ENCODE peak calls at places on chromosomes 7 and 10, in six cellular contexts. F is foreskin fibroblast, I is adipocyte, O is astrocyte of the cerebellum, R is left ventricle myocardium inferior, M is mesendoderm. L is an unnamed sample.

GRCh38 chr10:90871279-90871760 is 454 bp upstream of the RPP30 start:
- DNase-seq in F (peak), I (peak), O (peak), R (no peak), M (peak), L (peak)

GRCh38 chr10:128417776-128418175 is 291.6 kb upstream of the MKI67 start:
- DNase-seq in F (no peak), I (no peak), O (no peak), R (no peak), M (no peak), L (no peak)

GRCh38 chr10:124347956-124348355 is 70.8 kb downstream of the OAT start:
- DNase-seq in F (no peak), I (no peak), O (no peak), R (no peak), M (peak), L (no peak)

GRCh38 chr7:5773661-5774086 is 7.8 kb downstream of the RNF216 start:
- DNase-seq in F (peak), I (peak), O (peak), R (no peak), M (peak), L (peak)

GRCh38 chr10:125684583-125684982 is 1.6 kb upstream of the TEX36 start:
- DNase-seq in F (no peak), I (no peak), O (no peak), R (no peak), M (no peak), L (no peak)

GRCh38 chr7:1768835-1769234 is 98.8 kb downstream of the ELFN1 start:
- DNase-seq in F (no peak), I (no peak), O (no peak), R (no peak), M (peak), L (no peak)

GRCh38 chr7:103660455-103661371 is 214.7 kb upstream of the SLC26A5 start:
- DNase-seq in F (peak), I (no peak), O (peak), R (no peak), M (peak), L (peak)

GRCh38 chr7:30091431-30092386 is 43.1 kb upstream of the MTURN start:
- DNase-seq in F (peak), I (peak), O (peak), R (no peak), M (no peak), L (peak)

GRCh38 chr7:25894002-25894901 is 257.7 kb upstream of the NFE2L3 start:
- DNase-seq in F (no peak), I (no peak), O (no peak), R (no peak), M (peak), L (no peak)

GRCh38 chr7:18019562-18019961 is 8.1 kb downstream of the PRPS1L1 start:
- DNase-seq in F (peak), I (peak), O (no peak), R (no peak), M (peak), L (no peak)

GRCh38 chr10:49572594-49573114 is 33.7 kb upstream of the ERCC6 start:
- DNase-seq in F (no peak), I (no peak), O (no peak), R (no peak), M (no peak), L (no peak)

GRCh38 chr10:16491933-16492332 is 29.7 kb downstream of the C1QL3 start:
- DNase-seq in F (no peak), I (no peak), O (no peak), R (no peak), M (peak), L (no peak)

GRCh38 chr7:99143853-99144672 is at the start of gene SMURF1:
- DNase-seq in F (peak), I (peak), O (no peak), R (peak), M (peak), L (no peak)

GRCh38 chr7:139108256-139109187 is 998 bp downstream of the ZC3HAV1 start:
- DNase-seq in F (peak), I (peak), O (no peak), R (peak), M (peak), L (no peak)

GRCh38 chr10:92125169-92125543 is 165.7 kb downstream of the CPEB3 start:
- DNase-seq in F (no peak), I (no peak), O (no peak), R (no peak), M (no peak), L (no peak)
- H3K4me3 ChIP-seq in F (no peak), I (no peak), O (no peak), R (peak), M (no peak), L (no peak)

GRCh38 chr7:80145780-80146422 is 11.3 kb downstream of the GNAI1 start:
- DNase-seq in F (peak), I (peak), O (peak), R (no peak), M (peak), L (peak)
- H3K4me3 ChIP-seq in F (peak), I (peak), O (no peak), R (peak), M (no peak), L (no peak)

GRCh38 chr7:38369816-38370493 is 96.5 kb upstream of the TARP start:
- DNase-seq in F (peak), I (peak), O (peak), R (peak), M (peak), L (peak)

GRCh38 chr7:38373155-38373554 is 99.7 kb upstream of the TARP start:
- DNase-seq in F (no peak), I (no peak), O (no peak), R (no peak), M (no peak), L (no peak)

GRCh38 chr7:38368191-38368605 is 94.8 kb upstream of the TARP start:
- DNase-seq in F (peak), I (peak), O (no peak), R (peak), M (peak), L (no peak)

DNA sequence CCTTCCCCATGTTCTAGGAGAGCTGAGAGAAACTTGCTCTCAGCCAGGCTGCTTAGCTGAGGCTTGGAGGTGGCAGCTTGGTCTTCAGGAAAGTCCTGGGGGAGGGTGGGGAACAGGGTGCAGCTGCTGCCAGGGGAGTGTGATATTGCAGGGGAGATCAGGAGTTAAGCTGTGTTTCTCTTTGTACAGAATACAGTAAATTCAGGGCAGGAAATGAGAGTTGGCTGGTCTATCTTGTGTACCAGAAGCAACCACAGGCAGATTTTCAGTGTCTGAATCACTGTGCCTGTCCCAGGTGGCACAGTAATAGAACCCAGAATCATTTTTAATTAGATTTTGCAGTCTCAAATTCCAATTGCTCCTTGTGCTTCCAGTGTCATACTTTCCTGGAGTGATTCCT is 93.9 kb upstream of the TARP start:
- DNase-seq in F (no peak), I (no peak), O (no peak), R (no peak), M (no peak), L (no peak)
- H3K4me3 ChIP-seq in F (no peak), I (no peak), O (no peak), R (no peak), M (no peak), L (no peak)

DNA sequence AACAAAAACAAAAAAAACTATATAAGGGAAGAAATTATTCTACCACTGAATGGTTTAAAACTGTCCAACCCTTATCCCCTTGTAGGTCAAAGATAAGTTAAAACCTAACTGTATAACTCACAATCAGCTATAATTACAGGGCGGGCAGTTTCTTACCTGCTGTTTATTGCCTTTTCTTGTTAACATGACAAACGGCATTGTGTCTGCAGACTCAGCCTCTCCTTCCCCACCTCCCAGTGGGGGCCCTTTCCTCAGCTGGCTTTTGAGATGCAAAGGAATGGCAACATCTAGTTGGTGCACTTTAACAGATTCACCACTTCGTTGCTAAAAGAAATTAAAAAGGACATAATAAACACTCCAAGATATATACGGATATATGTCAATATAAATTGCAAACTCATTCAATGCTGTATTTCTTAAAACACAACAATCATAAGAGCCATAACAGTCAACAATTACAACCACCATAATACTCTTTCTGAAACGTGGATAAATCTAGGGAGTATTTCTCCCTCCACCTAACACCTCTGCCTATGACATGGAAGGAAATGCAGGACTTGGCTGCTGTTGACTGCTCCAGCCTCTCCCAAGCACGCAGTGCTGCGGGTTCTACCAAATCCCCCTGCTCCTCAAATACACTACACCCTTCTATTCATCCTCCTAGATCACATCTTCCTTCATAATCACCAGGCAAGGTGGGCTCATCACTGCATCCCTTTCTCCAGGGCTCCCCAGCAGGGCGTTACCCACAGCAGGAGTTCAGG is 106.0 kb downstream of the UPF2 start:
- DNase-seq in F (no peak), I (no peak), O (no peak), R (no peak), M (peak), L (no peak)
- H3K4me3 ChIP-seq in F (no peak), I (no peak), O (no peak), R (no peak), M (no peak), L (no peak)

GRCh38 chr7:12684186-12684585 is 3.2 kb upstream of the ARL4A start:
- DNase-seq in F (no peak), I (peak), O (no peak), R (no peak), M (no peak), L (no peak)
- H3K4me3 ChIP-seq in F (no peak), I (no peak), O (no peak), R (no peak), M (no peak), L (no peak)

GRCh38 chr10:86411852-86412550 is 45.4 kb upstream of the GRID1 start:
- DNase-seq in F (no peak), I (no peak), O (no peak), R (no peak), M (no peak), L (no peak)

GRCh38 chr10:86415099-86415498 is 48.5 kb upstream of the GRID1 start:
- DNase-seq in F (no peak), I (no peak), O (no peak), R (no peak), M (no peak), L (no peak)

GRCh38 chr10:86415583-86415982 is 49.0 kb upstream of the GRID1 start:
- DNase-seq in F (no peak), I (no peak), O (no peak), R (no peak), M (no peak), L (no peak)

GRCh38 chr10:86411281-86411841 is 44.8 kb upstream of the GRID1 start:
- DNase-seq in F (peak), I (peak), O (no peak), R (no peak), M (no peak), L (peak)

GRCh38 chr10:86413046-86413728 is 46.6 kb upstream of the GRID1 start:
- DNase-seq in F (peak), I (peak), O (no peak), R (no peak), M (no peak), L (no peak)
- H3K4me3 ChIP-seq in F (no peak), I (no peak), O (no peak), R (no peak), M (no peak), L (no peak)

GRCh38 chr10:4354382-4354812 is 471.6 kb upstream of the AKR1E2 start:
- DNase-seq in F (no peak), I (no peak), O (no peak), R (no peak), M (no peak), L (no peak)
- H3K4me3 ChIP-seq in F (no peak), I (no peak), O (no peak), R (no peak), M (no peak), L (no peak)

GRCh38 chr10:126842836-126843235 is 62.4 kb upstream of the DOCK1 start:
- DNase-seq in F (no peak), I (no peak), O (no peak), R (no peak), M (peak), L (no peak)

GRCh38 chr10:126840736-126841135 is 64.5 kb upstream of the DOCK1 start:
- DNase-seq in F (no peak), I (no peak), O (no peak), R (no peak), M (no peak), L (no peak)

GRCh38 chr10:126841341-126841902 is 63.8 kb upstream of the DOCK1 start:
- DNase-seq in F (no peak), I (no peak), O (no peak), R (no peak), M (no peak), L (no peak)

GRCh38 chr10:126843299-126843934 is 61.8 kb upstream of the DOCK1 start:
- DNase-seq in F (no peak), I (no peak), O (no peak), R (no peak), M (no peak), L (no peak)

GRCh38 chr10:126842356-126842755 is 62.9 kb upstream of the DOCK1 start:
- DNase-seq in F (no peak), I (no peak), O (no peak), R (no peak), M (no peak), L (no peak)
- H3K4me3 ChIP-seq in F (no peak), I (no peak), O (no peak), R (no peak), M (no peak), L (no peak)

GRCh38 chr7:33039257-33039904 is 23.2 kb downstream of the NT5C3A start:
- DNase-seq in F (no peak), I (peak), O (no peak), R (no peak), M (no peak), L (no peak)

GRCh38 chr7:33040803-33041516 is 21.6 kb downstream of the NT5C3A start:
- DNase-seq in F (no peak), I (peak), O (no peak), R (no peak), M (no peak), L (no peak)

GRCh38 chr7:33043434-33043833 is 19.1 kb downstream of the NT5C3A start:
- DNase-seq in F (no peak), I (no peak), O (no peak), R (no peak), M (no peak), L (no peak)

GRCh38 chr7:33038639-33039038 is 23.9 kb downstream of the NT5C3A start:
- DNase-seq in F (no peak), I (no peak), O (no peak), R (no peak), M (no peak), L (no peak)

GRCh38 chr7:33039905-33040292 is 22.7 kb downstream of the NT5C3A start:
- DNase-seq in F (no peak), I (no peak), O (no peak), R (no peak), M (no peak), L (no peak)
- H3K4me3 ChIP-seq in F (peak), I (peak), O (peak), R (peak), M (no peak), L (peak)

DNA sequence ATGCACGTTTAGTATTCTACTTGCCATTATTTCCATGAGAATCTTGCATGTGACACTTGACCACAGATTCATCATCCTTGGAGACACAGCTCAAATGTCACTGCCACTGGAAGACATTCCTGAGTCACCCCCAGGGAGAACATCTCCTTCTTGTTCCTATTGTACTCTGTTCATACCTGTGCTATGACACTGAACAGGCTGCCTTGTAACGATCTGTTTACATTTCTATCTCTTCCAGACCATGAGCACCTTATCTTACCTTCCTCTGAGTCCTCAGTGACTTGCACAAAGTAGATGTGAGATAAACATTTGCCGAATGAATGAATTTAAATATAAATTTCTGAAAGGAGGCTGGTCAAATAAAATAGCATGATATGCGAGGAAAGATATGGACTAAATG is 331.9 kb upstream of the LRRN3 start:
- DNase-seq in F (no peak), I (no peak), O (no peak), R (no peak), M (peak), L (no peak)
- H3K4me3 ChIP-seq in F (no peak), I (no peak), O (no peak), R (no peak), M (no peak), L (no peak)

L was measured in skeletal muscle cell.